ENCODE peak calls at places on chromosomes 16 and 17, in five cellular contexts. P, X, W, E and R are unnamed samples.
A peak's percentile ranks its signal among the peaks of the same experiment; 100 is the strongest.

GRCh38 chr16:87330646-87331045 is 13.5 kb upstream of the C16orf95 start:
- DNase-seq in P (no peak), X (no peak), W (no peak), E (no peak), R (no peak)

GRCh38 chr17:49746791-49747490 is 17.0 kb downstream of the FAM117A start:
- DNase-seq in P (no peak), X (no peak), W (no peak), E (no peak), R (no peak)

GRCh38 chr16:8644151-8644512 is 22.6 kb downstream of the METTL22 start:
- DNase-seq in P (no peak), X (no peak), W (no peak), E (no peak), R (no peak)

GRCh38 chr17:42519546-42520444 is 16.2 kb upstream of the NAGLU start:
- DNase-seq in P (peak; percentile 77), X (peak; percentile 90), W (peak; percentile 93), E (peak; percentile 62), R (peak; percentile 84)

GRCh38 chr16:25713785-25714570 is 22.2 kb downstream of the HS3ST4 start:
- DNase-seq in P (no peak), X (no peak), W (no peak), E (no peak), R (no peak)

GRCh38 chr17:18225562-18226283 is at the start of gene LLGL1:
- DNase-seq in P (no peak), X (no peak), W (no peak), E (no peak), R (no peak)

GRCh38 chr17:16923904-16924700 is 47.8 kb downstream of the TNFRSF13B start:
- DNase-seq in P (peak; percentile 29), X (no peak), W (peak; percentile 66), E (no peak), R (no peak)

GRCh38 chr17:2400474-2400866 is 390 bp downstream of the MNT start:
- DNase-seq in P (peak; percentile 82), X (peak; percentile 66), W (no peak), E (peak; percentile 90), R (no peak)

GRCh38 chr17:45060382-45060823 is 714 bp upstream of the NMT1 start:
- DNase-seq in P (no peak), X (no peak), W (no peak), E (no peak), R (no peak)

GRCh38 chr16:14372471-14372870 is 257.6 kb downstream of the PARN start:
- DNase-seq in P (no peak), X (no peak), W (no peak), E (peak; percentile 28), R (no peak)

GRCh38 chr16:84483882-84484565 is 20.4 kb downstream of the MEAK7 start:
- DNase-seq in P (no peak), X (no peak), W (peak; percentile 64), E (no peak), R (no peak)

GRCh38 chr17:38415250-38416194 is 12.7 kb upstream of the ARHGAP23 start:
- DNase-seq in P (peak; percentile 89), X (no peak), W (no peak), E (peak; percentile 61), R (no peak)

GRCh38 chr16:53131363-53132071 is 76.7 kb downstream of the CHD9 start:
- DNase-seq in P (peak; percentile 37), X (peak; percentile 75), W (peak; percentile 87), E (no peak), R (peak; percentile 32)

GRCh38 chr17:56324676-56325075 is 171.4 kb downstream of the ANKFN1 start:
- DNase-seq in P (no peak), X (no peak), W (no peak), E (no peak), R (no peak)

GRCh38 chr16:6571044-6571443 is 761.6 kb upstream of the RBFOX1 start:
- DNase-seq in P (peak; percentile 49), X (no peak), W (no peak), E (peak; percentile 39), R (no peak)

GRCh38 chr17:47875011-47875471 is 21.0 kb upstream of the SP2 start:
- DNase-seq in P (no peak), X (no peak), W (no peak), E (no peak), R (no peak)

GRCh38 chr17:19018600-19018950 is 14.0 kb upstream of the FAM83G start:
- DNase-seq in P (no peak), X (no peak), W (no peak), E (no peak), R (no peak)

GRCh38 chr16:81483064-81483969 is 38.7 kb downstream of the CMIP start:
- DNase-seq in P (no peak), X (no peak), W (no peak), E (no peak), R (no peak)

GRCh38 chr16:25126820-25127232 is 15.3 kb downstream of the LCMT1 start:
- DNase-seq in P (no peak), X (peak; percentile 22), W (no peak), E (no peak), R (no peak)

GRCh38 chr16:67006930-67007658 is 18.7 kb downstream of the CES4A start:
- DNase-seq in P (no peak), X (no peak), W (no peak), E (no peak), R (no peak)

GRCh38 chr16:14241631-14242030 is 170.5 kb downstream of the MRTFB start:
- DNase-seq in P (no peak), X (no peak), W (no peak), E (no peak), R (no peak)

GRCh38 chr16:75805946-75806345 is 79.7 kb upstream of the CPHXL start:
- DNase-seq in P (no peak), X (no peak), W (no peak), E (no peak), R (no peak)
- TF ChIP-seq CTCF in P (peak; percentile 32), X (no peak), W (no peak), E (no peak), R (no peak)

DNA sequence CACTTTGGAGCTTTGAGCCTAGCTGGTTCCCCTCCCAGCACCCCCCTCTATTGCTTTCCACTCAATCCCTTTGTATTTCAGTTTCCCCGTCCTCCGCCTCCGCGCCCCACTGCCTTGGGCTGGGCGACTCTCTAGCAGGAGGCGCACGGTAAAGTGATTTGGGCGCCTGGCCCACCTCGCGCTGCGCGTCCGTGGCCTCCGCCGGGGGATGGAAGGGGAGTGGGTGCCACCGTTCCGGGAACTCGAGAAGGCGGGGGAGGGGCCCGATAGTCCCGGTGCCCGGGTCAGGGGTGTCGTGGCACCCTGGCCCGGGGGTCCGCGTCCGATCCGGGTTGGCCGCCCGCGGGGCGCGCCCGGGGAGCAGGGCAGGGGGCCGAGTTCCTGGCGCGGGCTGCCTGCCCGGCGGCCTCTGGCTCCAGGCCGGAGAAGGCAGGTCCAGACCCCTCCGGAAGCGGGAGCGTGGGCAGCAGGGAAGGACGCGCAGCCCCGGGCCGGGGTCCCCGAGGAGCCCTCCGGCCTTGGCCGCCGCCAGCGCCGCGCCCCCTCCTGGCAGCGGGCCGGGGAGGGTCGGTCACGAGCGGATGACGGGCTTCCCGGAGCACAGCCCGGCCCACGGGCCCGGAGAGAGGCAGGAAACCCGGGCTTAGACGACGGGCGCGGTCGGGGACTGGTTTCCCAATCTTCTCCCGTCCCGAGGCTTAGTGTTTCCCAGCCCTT is 15.8 kb downstream of the MEOX1 start:
- DNase-seq in P (no peak), X (peak; percentile 42), W (peak; percentile 90), E (peak; percentile 49), R (peak; percentile 48)
- TF ChIP-seq CTCF in P (peak; percentile 46), X (no peak), W (no peak), E (peak; percentile 48), R (no peak)

GRCh38 chr17:80908776-80909175 is 82.9 kb upstream of the CHMP6 start:
- DNase-seq in P (no peak), X (no peak), W (no peak), E (no peak), R (no peak)
- TF ChIP-seq CTCF in P (no peak), X (no peak), W (no peak), E (no peak), R (no peak)

GRCh38 chr17:74744714-74745547 is 3.5 kb upstream of the NHERF1 start:
- DNase-seq in P (peak; percentile 91), X (peak; percentile 90), W (peak; percentile 92), E (peak; percentile 84), R (peak; percentile 96)
- TF ChIP-seq CTCF in P (peak; percentile 100), X (peak; percentile 100), W (peak; percentile 99), E (peak; percentile 99), R (peak; percentile 27)

DNA sequence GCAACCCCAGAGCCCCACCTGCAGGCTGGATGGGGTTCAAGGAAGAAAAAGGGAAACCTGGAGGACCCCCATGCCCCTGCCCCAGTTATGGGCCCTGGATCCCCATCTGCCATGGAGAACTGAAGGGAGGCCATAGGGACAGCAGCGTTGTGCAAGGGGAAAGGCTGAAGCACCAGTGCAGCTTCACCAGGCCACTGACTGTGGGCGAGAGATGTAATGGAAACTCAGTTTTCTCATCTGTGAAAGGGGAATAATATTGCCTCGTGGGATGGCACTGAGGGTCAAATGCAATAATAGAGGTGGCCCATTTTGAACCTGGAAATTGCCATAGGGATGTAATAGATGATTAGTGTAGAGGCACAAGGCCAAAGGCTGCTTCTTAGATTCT is 9.9 kb upstream of the TSPOAP1 start:
- DNase-seq in P (no peak), X (no peak), W (no peak), E (no peak), R (no peak)
- TF ChIP-seq CTCF in P (peak; percentile 32), X (no peak), W (no peak), E (peak; percentile 13), R (no peak)

DNA sequence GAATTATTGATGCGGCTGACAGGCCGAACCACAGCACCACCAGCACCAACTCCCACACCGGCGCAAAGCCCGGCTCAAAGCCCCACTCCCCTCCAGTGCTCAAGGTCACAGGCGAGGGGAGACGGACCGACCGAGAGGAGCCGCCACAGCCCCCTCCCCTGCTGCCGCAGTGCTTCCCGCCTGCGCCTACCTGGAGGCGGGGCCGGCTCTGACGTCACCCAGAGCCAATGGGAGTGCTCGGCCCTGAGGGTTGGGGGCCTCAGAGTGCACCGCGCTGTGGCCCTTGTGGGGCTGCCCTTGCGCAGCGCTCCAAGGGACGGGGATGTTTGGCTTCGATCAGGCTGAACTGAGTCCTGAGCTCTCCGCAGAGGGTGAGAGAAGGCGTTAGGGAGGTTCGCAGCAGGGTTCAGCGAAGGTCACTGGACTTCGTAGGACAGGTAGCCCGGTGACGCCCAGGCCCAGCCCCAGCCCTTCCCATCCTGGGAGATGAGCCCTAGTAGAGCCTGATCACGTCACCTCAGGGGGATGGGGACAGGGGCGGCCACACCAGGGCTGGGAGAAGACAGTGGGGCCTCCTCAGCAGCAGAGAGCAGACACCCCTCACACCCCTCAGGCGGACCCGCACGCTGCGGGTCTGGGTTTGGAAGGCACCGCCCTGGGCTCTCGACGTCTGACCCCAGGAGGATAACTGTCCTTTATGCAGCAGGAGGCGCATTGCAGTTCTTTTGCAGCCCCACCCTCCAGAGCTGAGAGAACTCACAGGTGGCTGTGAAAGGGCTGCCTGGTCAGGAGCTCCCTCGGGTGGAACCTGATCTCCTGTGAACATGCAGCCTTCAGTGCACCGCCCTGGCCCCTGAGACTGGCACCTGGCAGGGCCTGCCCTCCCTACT is 1.5 kb downstream of the NDRG4 start:
- DNase-seq in P (peak; percentile 93), X (no peak), W (peak; percentile 74), E (peak; percentile 87), R (no peak)
- TF ChIP-seq CTCF in P (no peak), X (no peak), W (no peak), E (no peak), R (no peak)

GRCh38 chr17:4852504-4853075 is 19.4 kb downstream of the MINK1 start:
- DNase-seq in P (no peak), X (no peak), W (no peak), E (no peak), R (no peak)
- TF ChIP-seq CTCF in P (no peak), X (no peak), W (no peak), E (no peak), R (no peak)